ENCODE peak calls at places on chromosomes 6 and 20, in seven cellular contexts. T is nucleus accumbens; B is NCI-H1105 treated with DMSO at 0.1 percent for 48 hours; H is HFFc6; F is stimulated activated CD4-positive, alpha-beta T cell treated with anti-CD3 and anti-CD28 coated beads, Interleukin-2, amount 100 ng/mL, for 48 hours; X is GM13976; C is ureter. W is an unnamed sample.

GRCh38 chr20:53839423-53840176 is 230.8 kb downstream of the BCAS1 start:
- DNase-seq in B (no peak), H (no peak), X (no peak), F (no peak), T (no peak), C (no peak), W (no peak)

GRCh38 chr20:12012241-12013222 is 94.8 kb downstream of the BTBD3 start:
- DNase-seq in F (peak; percentile 13), B (peak; percentile 15), C (no peak), T (peak; percentile 14), X (peak; percentile 51), H (peak; percentile 41), W (peak; percentile 51)

GRCh38 chr6:4791174-4791573 is 15.0 kb downstream of the CDYL start:
- DNase-seq in F (no peak), B (no peak), X (no peak), C (no peak), H (no peak), T (no peak), W (no peak)

GRCh38 chr20:17936791-17937687 is 31.6 kb downstream of the SNX5 start:
- DNase-seq in X (no peak), C (no peak), T (no peak), H (peak; percentile 38), B (no peak), F (no peak), W (no peak)

GRCh38 chr6:20554326-20554725 is 20.1 kb downstream of the CDKAL1 start:
- DNase-seq in C (no peak), X (no peak), F (no peak), H (no peak), B (no peak), T (no peak), W (no peak)

GRCh38 chr20:49724637-49725606 is 11.2 kb upstream of the B4GALT5 start:
- DNase-seq in B (no peak), X (no peak), H (peak; percentile 11), C (peak; percentile 55), F (no peak), T (no peak), W (peak; percentile 14)

GRCh38 chr6:31847276-31847978 is 15.2 kb downstream of the NEU1 start:
- DNase-seq in H (no peak), B (no peak), T (no peak), F (no peak), C (no peak), X (no peak), W (no peak)

GRCh38 chr20:13207016-13207415 is 14.1 kb upstream of the ISM1 start:
- DNase-seq in F (no peak), C (no peak), T (no peak), B (no peak), H (no peak), X (no peak), W (no peak)

GRCh38 chr6:48429610-48430009 is 318.6 kb upstream of the PTCHD4 start:
- DNase-seq in F (no peak), B (no peak), H (no peak), C (no peak), T (no peak), X (no peak), W (no peak)

GRCh38 chr6:152571089-152571488 is 66.1 kb downstream of the SYNE1 start:
- DNase-seq in X (no peak), H (no peak), F (no peak), T (no peak), B (no peak), C (no peak), W (no peak)

GRCh38 chr6:127554435-127555006 is 22.5 kb upstream of the C6orf58 start:
- DNase-seq in H (peak; percentile 33), F (no peak), T (no peak), C (no peak), B (peak; percentile 67), X (no peak), W (peak; percentile 41)

GRCh38 chr6:150599199-150600002 is at the start of gene PLEKHG1:
- DNase-seq in F (peak; percentile 44), B (peak; percentile 78), H (no peak), X (peak; percentile 84), T (no peak), C (peak; percentile 77), W (peak; percentile 77)

GRCh38 chr20:37803476-37804307 is 99.2 kb upstream of the VSTM2L start:
- DNase-seq in B (no peak), X (peak; percentile 41), C (no peak), T (no peak), H (no peak), F (no peak), W (no peak)

GRCh38 chr6:148968636-148969270 is 221.9 kb downstream of the UST start:
- DNase-seq in B (no peak), H (peak; percentile 40), T (no peak), F (no peak), X (no peak), C (no peak), W (no peak)

GRCh38 chr20:47320990-47321805 is 35.3 kb downstream of the ZMYND8 start:
- DNase-seq in T (no peak), B (peak; percentile 4), H (no peak), F (no peak), C (no peak), X (no peak), W (peak; percentile 31)

GRCh38 chr6:109961666-109962065 is 16.4 kb upstream of the GPR6 start:
- DNase-seq in T (no peak), F (no peak), X (no peak), C (no peak), B (no peak), H (no peak), W (peak; percentile 62)

GRCh38 chr6:45791181-45791580 is 224.5 kb downstream of the CLIC5 start:
- DNase-seq in C (no peak), X (no peak), B (no peak), T (no peak), H (peak; percentile 15), F (no peak), W (peak; percentile 6)

GRCh38 chr20:50981714-50982048 is 23.1 kb downstream of the MOCS3 start:
- DNase-seq in C (no peak), B (no peak), F (no peak), H (no peak), X (no peak), T (no peak), W (no peak)

GRCh38 chr6:39925191-39925930 is 8.9 kb downstream of the MOCS1 start:
- DNase-seq in F (no peak), C (no peak), T (no peak), B (no peak), H (no peak), X (no peak), W (no peak)

GRCh38 chr20:57747889-57748456 is 38.2 kb upstream of the PMEPA1 start:
- DNase-seq in H (no peak), X (no peak), B (no peak), T (no peak), C (no peak), F (no peak), W (no peak)

GRCh38 chr20:10716855-10717254 is 43.1 kb upstream of the JAG1 start:
- DNase-seq in T (no peak), H (no peak), F (no peak), C (no peak), B (peak; percentile 47), X (no peak), W (no peak)

GRCh38 chr20:37816726-37817125 is 86.2 kb upstream of the VSTM2L start:
- DNase-seq in F (no peak), B (no peak), T (no peak), H (peak; percentile 1), C (no peak), X (no peak), W (no peak)

GRCh38 chr6:37251211-37251610 is 6.4 kb upstream of the TBC1D22B start:
- DNase-seq in F (no peak), B (no peak), C (no peak), H (peak; percentile 39), X (no peak), T (no peak), W (peak; percentile 38)

GRCh38 chr6:34610819-34611477 is 54.8 kb upstream of the SPDEF start:
- DNase-seq in B (no peak), T (no peak), X (no peak), F (no peak), H (peak; percentile 84), C (no peak), W (peak; percentile 64)

GRCh38 chr6:139336488-139336887 is 38.0 kb downstream of the CITED2 start:
- DNase-seq in T (no peak), F (no peak), X (no peak), C (no peak), B (peak; percentile 90), H (no peak), W (peak; percentile 41)